ENCODE peak calls at places on chromosomes 16 and 17, in five cellular contexts. I, Y, L, G and N are unnamed samples.

GRCh38 chr16:56450275-56450889 is 750 bp downstream of the NUDT21 start:
- DNase-seq in G (no peak), L (peak; percentile 21), I (no peak), Y (no peak), N (no peak)

GRCh38 chr16:85936761-85937343 is 37.9 kb downstream of the IRF8 start:
- DNase-seq in G (no peak), Y (peak; percentile 66), I (no peak), L (peak; percentile 18), N (no peak)

GRCh38 chr17:76911299-76912007 is 43.2 kb downstream of the MGAT5B start:
- DNase-seq in I (no peak), Y (no peak), L (no peak), G (no peak), N (no peak)

GRCh38 chr17:48577330-48577945 is 712 bp downstream of the HOXB4 start:
- DNase-seq in I (no peak), L (no peak), G (no peak), Y (no peak), N (no peak)

GRCh38 chr17:7916799-7917198 is 710 bp upstream of the RNF227 start:
- DNase-seq in G (no peak), I (no peak), L (peak; percentile 84), Y (no peak), N (no peak)

GRCh38 chr17:59893617-59894100 is 738 bp downstream of the RPS6KB1 start:
- DNase-seq in Y (peak; percentile 24), L (peak; percentile 45), G (no peak), I (no peak), N (no peak)

GRCh38 chr17:76173474-76173873 is 32.4 kb upstream of the FOXJ1 start:
- DNase-seq in L (no peak), I (no peak), Y (no peak), G (no peak), N (no peak)

GRCh38 chr17:49565948-49566491 is 9.7 kb upstream of the NXPH3 start:
- DNase-seq in Y (peak; percentile 16), I (peak; percentile 76), G (peak; percentile 76), L (no peak), N (peak; percentile 95)

GRCh38 chr17:4808378-4808767 is 1.4 kb downstream of the PLD2 start:
- DNase-seq in Y (no peak), G (peak; percentile 65), I (peak; percentile 71), L (peak; percentile 23), N (peak; percentile 80)

GRCh38 chr17:47695664-47696376 is 1.9 kb downstream of the TBKBP1 start:
- DNase-seq in I (no peak), L (no peak), G (no peak), Y (no peak), N (no peak)